ENCODE peak calls at places on chromosome 11, in seven cellular contexts. H, W, T, N, Y, K and R are unnamed samples. For H3K9me3, the result is how much of the 10 kb centered on the place peaks cover.

GRCh38 chr11:117591316-117592039 is 205.5 kb downstream of the DSCAML1 start:
- DNase-seq in W (no peak), Y (no peak), T (no peak), N (no peak), H (peak), K (no peak), R (no peak)

GRCh38 chr11:126764221-126764620 is 236.3 kb downstream of the KIRREL3 start:
- DNase-seq in Y (no peak), T (no peak), H (no peak), K (no peak), N (no peak), W (no peak), R (no peak)

GRCh38 chr11:65315204-65315865 is 669 bp downstream of the CDC42EP2 start:
- DNase-seq in K (peak), N (peak), T (peak), W (peak), H (peak), Y (peak), R (peak)

GRCh38 chr11:82682003-82682751 is 51.5 kb downstream of the FAM181B start:
- DNase-seq in N (peak), K (no peak), H (no peak), Y (no peak), T (peak), W (no peak), R (peak)

GRCh38 chr11:61978703-61979661 is 11.5 kb upstream of the FTH1 start:
- DNase-seq in T (peak), Y (peak), H (no peak), K (no peak), N (no peak), W (no peak), R (no peak)

GRCh38 chr11:37830532-37830931 is 1232.5 kb upstream of the RAG2 start:
- DNase-seq in T (no peak), Y (no peak), N (no peak), W (no peak), H (no peak), K (no peak), R (no peak)

GRCh38 chr11:45543808-45544422 is 121.5 kb downstream of the CHST1 start:
- DNase-seq in H (no peak), N (no peak), Y (no peak), W (peak), T (peak), K (no peak), R (peak)

GRCh38 chr11:72771507-72771906 is 19.3 kb upstream of the ARAP1 start:
- DNase-seq in N (no peak), K (no peak), H (no peak), Y (no peak), T (peak), W (no peak), R (no peak)

GRCh38 chr11:7348432-7349298 is 97.0 kb downstream of the SYT9 start:
- DNase-seq in Y (no peak), K (no peak), W (no peak), H (no peak), N (no peak), T (peak), R (no peak)

GRCh38 chr11:24622262-24622661 is 125.4 kb downstream of the LUZP2 start:
- DNase-seq in T (no peak), Y (no peak), K (no peak), N (no peak), H (no peak), W (no peak), R (no peak)

GRCh38 chr11:44219830-44220778 is 89.8 kb downstream of the ALX4 start:
- DNase-seq in Y (no peak), W (no peak), N (no peak), K (no peak), T (no peak), H (no peak), R (no peak)

GRCh38 chr11:86676533-86677154 is 4.2 kb upstream of the ME3 start:
- DNase-seq in T (peak), N (peak), Y (peak), K (no peak), H (no peak), W (peak), R (peak)
- TF ChIP-seq CTCF in T (peak), N (peak), Y (no peak), K (no peak), H (no peak), W (peak), R (peak)

GRCh38 chr11:35954205-35954604 is 10.3 kb downstream of the LDLRAD3 start:
- DNase-seq in W (no peak), K (no peak), T (no peak), N (no peak), H (no peak), Y (no peak), R (no peak)
- H3K9me3 ChIP-seq in W (under half), K (under half), T (under half), N (under half), H (under half), Y (under half), R (under half)

GRCh38 chr11:15333407-15333806 is 218.7 kb downstream of the INSC start:
- DNase-seq in T (no peak), Y (no peak), W (no peak), N (no peak), H (no peak), K (no peak), R (no peak)

GRCh38 chr11:15326535-15326934 is 211.8 kb downstream of the INSC start:
- DNase-seq in K (no peak), H (no peak), N (no peak), W (no peak), T (no peak), Y (no peak), R (no peak)

DNA sequence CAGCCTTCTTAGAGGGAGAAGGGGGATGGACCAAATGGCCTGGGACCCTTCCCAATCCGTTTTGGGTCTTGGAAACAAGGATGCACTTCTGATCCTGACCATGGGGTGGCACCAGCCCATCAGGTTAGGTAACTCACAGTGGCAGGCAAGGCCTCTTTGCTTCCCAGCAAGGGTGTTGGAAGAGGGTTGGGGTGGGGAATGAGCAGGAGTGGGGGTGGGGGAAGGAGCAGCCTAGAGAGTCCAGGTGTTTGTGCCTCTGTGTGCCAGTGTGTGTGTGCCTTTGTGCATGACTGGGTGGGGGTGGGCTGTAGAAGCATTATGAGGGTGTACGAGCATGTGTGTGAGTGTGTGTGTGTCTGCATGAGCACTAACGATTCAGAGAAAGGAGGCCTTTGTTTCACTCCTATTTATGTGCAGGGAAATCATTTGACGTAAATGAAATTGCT is 213.1 kb downstream of the INSC start:
- DNase-seq in N (peak), T (peak), K (no peak), Y (peak), W (peak), H (no peak), R (peak)
- TF ChIP-seq CTCF in N (peak), T (peak), K (no peak), Y (no peak), W (peak), H (no peak), R (peak)

DNA sequence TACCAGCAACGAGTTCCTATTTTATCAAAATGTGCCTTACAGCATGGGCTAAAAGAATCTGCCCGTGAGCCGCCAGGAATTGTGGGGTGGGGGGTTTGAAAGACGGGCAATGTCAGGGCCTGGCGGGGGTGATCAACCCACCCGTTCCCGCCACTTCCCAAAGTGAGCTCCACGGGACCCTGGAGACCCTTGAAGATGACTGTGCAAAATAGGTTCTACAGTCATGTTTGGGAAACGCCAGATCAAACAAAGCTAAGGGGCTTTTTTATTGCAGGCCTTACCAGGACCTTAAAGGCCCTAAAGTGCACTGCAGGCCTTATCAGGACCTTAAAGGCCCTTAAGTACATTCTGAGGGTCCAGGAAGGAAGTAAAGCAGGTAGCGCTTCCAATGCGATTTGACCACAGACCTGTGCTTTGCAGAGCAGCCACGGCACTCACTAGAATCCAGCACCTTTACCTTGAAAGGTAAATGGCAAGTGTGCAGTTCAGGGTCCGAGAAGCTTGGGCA is 404.1 kb downstream of the SHANK2 start:
- DNase-seq in W (no peak), K (no peak), Y (no peak), H (no peak), N (no peak), T (no peak), R (no peak)
- H3K9me3 ChIP-seq in W (under half), K (under half), Y (under half), H (under half), N (under half), T (under half), R (under half)

GRCh38 chr11:69588270-69588669 is 52.7 kb upstream of the CCND1 start:
- DNase-seq in K (no peak), H (no peak), T (peak), N (peak), W (no peak), Y (no peak), R (no peak)
- TF ChIP-seq CTCF in K (no peak), H (no peak), T (peak), N (peak), W (no peak), Y (no peak), R (no peak)

DNA sequence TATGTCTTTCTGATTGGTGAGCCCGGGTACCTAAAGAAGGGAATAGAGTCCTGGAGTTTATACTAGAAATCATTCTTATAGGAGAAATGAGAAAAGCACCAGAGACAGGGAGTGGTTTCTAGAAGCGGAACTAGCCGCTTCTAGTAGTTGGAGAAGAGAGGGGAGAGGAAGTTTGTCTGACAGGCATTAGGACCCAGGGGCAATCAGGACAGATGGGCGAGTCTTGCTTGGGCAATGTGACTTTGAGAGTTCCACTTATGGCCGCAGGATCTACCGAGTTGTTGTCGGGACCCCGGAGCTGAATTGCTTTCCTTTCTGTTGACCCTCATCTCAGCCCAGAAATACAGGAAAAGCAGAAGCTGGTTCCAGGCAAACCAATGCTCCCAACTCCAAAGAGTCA is 596.8 kb upstream of the CNTN5 start:
- DNase-seq in Y (no peak), W (no peak), T (no peak), N (no peak), H (no peak), K (no peak), R (no peak)
- H3K9me3 ChIP-seq in Y (half or more), W (under half), T (under half), N (under half), H (under half), K (under half), R (under half)

GRCh38 chr11:71251761-71252433 is 480 bp downstream of the SHANK2 start:
- DNase-seq in W (peak), N (no peak), H (peak), T (peak), Y (no peak), K (no peak), R (peak)
- TF ChIP-seq CTCF in W (peak), N (peak), H (no peak), T (peak), Y (peak), K (no peak), R (peak)

GRCh38 chr11:2641623-2642022 is 58.2 kb downstream of the KCNQ1OT1 start:
- DNase-seq in K (no peak), H (no peak), Y (no peak), W (no peak), N (no peak), T (no peak), R (no peak)
- H3K9me3 ChIP-seq in K (under half), H (under half), Y (half or more), W (half or more), N (half or more), T (under half), R (under half)

DNA sequence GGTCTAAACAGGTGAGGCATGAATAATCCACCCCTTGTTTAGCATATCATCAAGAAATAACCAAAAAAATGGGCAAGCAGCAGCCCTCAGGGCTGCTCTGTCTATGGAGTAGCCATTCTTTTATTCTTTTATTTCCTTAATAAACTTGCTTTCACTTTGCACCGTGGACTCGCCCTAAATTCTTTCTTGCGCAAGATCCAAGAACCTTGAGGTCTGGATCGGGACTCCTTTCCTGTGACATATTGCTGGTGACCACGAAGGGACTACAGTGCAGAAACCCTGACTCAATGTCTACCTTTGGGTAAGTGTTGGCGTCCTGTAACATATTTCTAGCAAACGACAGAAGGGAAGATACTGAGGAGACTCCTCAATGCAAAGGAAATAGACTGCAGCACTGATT is 1099.2 kb downstream of the FAM181B start:
- DNase-seq in T (no peak), H (no peak), K (no peak), N (no peak), W (no peak), Y (no peak), R (no peak)
- TF ChIP-seq CTCF in T (no peak), H (no peak), K (no peak), N (no peak), W (no peak), Y (no peak), R (no peak)

DNA sequence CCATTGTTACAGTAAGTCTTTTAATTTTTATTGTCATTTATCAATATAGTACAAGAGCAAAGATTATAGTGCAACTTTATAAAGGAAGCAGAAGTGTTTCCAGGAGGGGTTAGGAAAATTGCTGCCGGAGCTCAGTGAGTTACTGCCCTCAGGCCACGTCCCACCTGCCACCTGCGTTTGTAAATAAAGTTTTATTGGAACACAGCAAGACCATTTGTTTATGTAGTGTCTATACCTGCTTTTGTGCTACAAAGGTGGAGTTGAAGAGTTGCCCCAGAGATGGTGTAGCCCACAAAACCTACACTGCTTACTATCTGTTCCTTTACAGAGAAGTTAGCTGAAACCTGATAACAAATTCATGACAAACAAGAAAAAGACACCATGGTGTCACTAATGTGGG is 437.8 kb upstream of the B3GAT1 start:
- DNase-seq in N (no peak), H (no peak), W (no peak), T (no peak), Y (no peak), K (no peak), R (no peak)
- H3K9me3 ChIP-seq in N (under half), H (under half), W (under half), T (under half), Y (under half), K (under half), R (under half)